ENCODE peak calls at places on chromosomes 16 and 17, in eight cellular contexts. One of them, this sample, is unnamed.

GRCh38 chr16:2058901-2059300 is 11.1 kb downstream of the TSC2 start:
- DNase-seq in lower lobe of right lung: no peak
- DNase-seq in left lung: no peak
- DNase-seq in AG04450: no peak
- DNase-seq in brain microvascular endothelial cell: no peak
- DNase-seq in HL-60: no peak
- DNase-seq in uterus: no peak
- DNase-seq in esophagus squamous epithelium: no peak
- DNase-seq in this sample: no peak

GRCh38 chr17:10420811-10421210 is 939 bp downstream of the MYH8 start:
- DNase-seq in AG04450: no peak
- DNase-seq in brain microvascular endothelial cell: no peak
- DNase-seq in uterus: no peak
- DNase-seq in HL-60: no peak
- DNase-seq in lower lobe of right lung: no peak
- DNase-seq in left lung: no peak
- DNase-seq in esophagus squamous epithelium: no peak
- DNase-seq in this sample: no peak

GRCh38 chr17:65850486-65850885 is 289.0 kb upstream of the AXIN2 start:
- DNase-seq in lower lobe of right lung: no peak
- DNase-seq in uterus: no peak
- DNase-seq in left lung: no peak
- DNase-seq in AG04450: no peak
- DNase-seq in esophagus squamous epithelium: no peak
- DNase-seq in brain microvascular endothelial cell: peak
- DNase-seq in HL-60: no peak
- DNase-seq in this sample: no peak

GRCh38 chr16:85670840-85671239 is 17.9 kb downstream of the GINS2 start:
- DNase-seq in HL-60: no peak
- DNase-seq in uterus: no peak
- DNase-seq in AG04450: no peak
- DNase-seq in brain microvascular endothelial cell: no peak
- DNase-seq in lower lobe of right lung: peak
- DNase-seq in left lung: no peak
- DNase-seq in esophagus squamous epithelium: no peak
- DNase-seq in this sample: no peak

GRCh38 chr16:64250866-64251265 is 871.0 kb downstream of the CDH11 start:
- DNase-seq in uterus: no peak
- DNase-seq in brain microvascular endothelial cell: peak
- DNase-seq in AG04450: no peak
- DNase-seq in lower lobe of right lung: no peak
- DNase-seq in HL-60: no peak
- DNase-seq in esophagus squamous epithelium: no peak
- DNase-seq in left lung: no peak
- DNase-seq in this sample: no peak

GRCh38 chr17:5769936-5770335 is 185.6 kb upstream of the NLRP1 start:
- DNase-seq in lower lobe of right lung: no peak
- DNase-seq in AG04450: no peak
- DNase-seq in brain microvascular endothelial cell: no peak
- DNase-seq in left lung: no peak
- DNase-seq in HL-60: no peak
- DNase-seq in esophagus squamous epithelium: no peak
- DNase-seq in uterus: no peak
- DNase-seq in this sample: no peak

GRCh38 chr17:29007456-29008455 is 1.9 kb upstream of the SEZ6 start:
- DNase-seq in lower lobe of right lung: no peak
- DNase-seq in HL-60: no peak
- DNase-seq in AG04450: no peak
- DNase-seq in brain microvascular endothelial cell: no peak
- DNase-seq in esophagus squamous epithelium: no peak
- DNase-seq in left lung: no peak
- DNase-seq in uterus: no peak
- DNase-seq in this sample: no peak

GRCh38 chr17:193841-194806 is 12.7 kb upstream of the DOC2B start:
- DNase-seq in left lung: no peak
- DNase-seq in lower lobe of right lung: peak
- DNase-seq in AG04450: no peak
- DNase-seq in HL-60: no peak
- DNase-seq in brain microvascular endothelial cell: no peak
- DNase-seq in uterus: no peak
- DNase-seq in esophagus squamous epithelium: no peak
- DNase-seq in this sample: no peak

GRCh38 chr17:59851431-59852375 is 41.0 kb downstream of the TUBD1 start:
- DNase-seq in HL-60: no peak
- DNase-seq in esophagus squamous epithelium: no peak
- DNase-seq in lower lobe of right lung: no peak
- DNase-seq in AG04450: peak
- DNase-seq in left lung: no peak
- DNase-seq in uterus: peak
- DNase-seq in brain microvascular endothelial cell: peak
- DNase-seq in this sample: no peak

GRCh38 chr16:67151431-67152097 is 766 bp upstream of the B3GNT9 start:
- DNase-seq in AG04450: no peak
- DNase-seq in HL-60: no peak
- DNase-seq in esophagus squamous epithelium: no peak
- DNase-seq in brain microvascular endothelial cell: no peak
- DNase-seq in lower lobe of right lung: no peak
- DNase-seq in left lung: no peak
- DNase-seq in uterus: no peak
- DNase-seq in this sample: no peak

GRCh38 chr16:87637357-87637756 is 35.0 kb downstream of the JPH3 start:
- DNase-seq in AG04450: no peak
- DNase-seq in uterus: no peak
- DNase-seq in esophagus squamous epithelium: no peak
- DNase-seq in brain microvascular endothelial cell: no peak
- DNase-seq in lower lobe of right lung: no peak
- DNase-seq in left lung: peak
- DNase-seq in HL-60: no peak
- DNase-seq in this sample: no peak

GRCh38 chr17:56930739-56931337 is 17.0 kb upstream of the TRIM25 start:
- DNase-seq in left lung: no peak
- DNase-seq in AG04450: no peak
- DNase-seq in brain microvascular endothelial cell: no peak
- DNase-seq in uterus: no peak
- DNase-seq in HL-60: no peak
- DNase-seq in lower lobe of right lung: no peak
- DNase-seq in esophagus squamous epithelium: no peak
- DNase-seq in this sample: no peak

GRCh38 chr17:7867881-7868329 is 10.1 kb downstream of the CYB5D1 start:
- DNase-seq in left lung: no peak
- DNase-seq in HL-60: no peak
- DNase-seq in esophagus squamous epithelium: no peak
- DNase-seq in AG04450: no peak
- DNase-seq in uterus: no peak
- DNase-seq in lower lobe of right lung: no peak
- DNase-seq in brain microvascular endothelial cell: no peak
- DNase-seq in this sample: no peak

GRCh38 chr16:13936596-13937081 is 16.7 kb downstream of the ERCC4 start:
- DNase-seq in brain microvascular endothelial cell: peak
- DNase-seq in left lung: no peak
- DNase-seq in esophagus squamous epithelium: no peak
- DNase-seq in lower lobe of right lung: no peak
- DNase-seq in AG04450: no peak
- DNase-seq in uterus: peak
- DNase-seq in HL-60: peak
- DNase-seq in this sample: no peak

GRCh38 chr16:17251496-17251895 is 219.3 kb downstream of the XYLT1 start:
- DNase-seq in esophagus squamous epithelium: no peak
- DNase-seq in left lung: no peak
- DNase-seq in brain microvascular endothelial cell: no peak
- DNase-seq in lower lobe of right lung: no peak
- DNase-seq in AG04450: no peak
- DNase-seq in HL-60: no peak
- DNase-seq in uterus: no peak
- DNase-seq in this sample: no peak

GRCh38 chr17:44359458-44360143 is 4.1 kb downstream of the FAM171A2 start:
- DNase-seq in lower lobe of right lung: no peak
- DNase-seq in esophagus squamous epithelium: no peak
- DNase-seq in left lung: no peak
- DNase-seq in uterus: no peak
- DNase-seq in brain microvascular endothelial cell: no peak
- DNase-seq in HL-60: no peak
- DNase-seq in AG04450: no peak
- DNase-seq in this sample: no peak

GRCh38 chr17:76561799-76562268 is 22.0 kb downstream of the PRCD start:
- DNase-seq in uterus: no peak
- DNase-seq in lower lobe of right lung: no peak
- DNase-seq in AG04450: no peak
- DNase-seq in HL-60: no peak
- DNase-seq in brain microvascular endothelial cell: no peak
- DNase-seq in esophagus squamous epithelium: no peak
- DNase-seq in left lung: no peak
- DNase-seq in this sample: no peak

GRCh38 chr17:76560877-76561221 is 21.0 kb downstream of the PRCD start:
- DNase-seq in AG04450: no peak
- DNase-seq in lower lobe of right lung: no peak
- DNase-seq in left lung: no peak
- DNase-seq in brain microvascular endothelial cell: no peak
- DNase-seq in esophagus squamous epithelium: no peak
- DNase-seq in HL-60: no peak
- DNase-seq in uterus: no peak
- DNase-seq in this sample: no peak

GRCh38 chr17:76561332-76561731 is 21.5 kb downstream of the PRCD start:
- DNase-seq in brain microvascular endothelial cell: no peak
- DNase-seq in lower lobe of right lung: no peak
- DNase-seq in AG04450: no peak
- DNase-seq in HL-60: no peak
- DNase-seq in esophagus squamous epithelium: no peak
- DNase-seq in uterus: no peak
- DNase-seq in left lung: no peak
- DNase-seq in this sample: no peak

GRCh38 chr17:76558210-76559095 is 18.6 kb downstream of the PRCD start:
- DNase-seq in uterus: no peak
- DNase-seq in lower lobe of right lung: no peak
- DNase-seq in HL-60: no peak
- DNase-seq in brain microvascular endothelial cell: no peak
- DNase-seq in left lung: no peak
- DNase-seq in esophagus squamous epithelium: no peak
- DNase-seq in AG04450: no peak
- DNase-seq in this sample: no peak

DNA sequence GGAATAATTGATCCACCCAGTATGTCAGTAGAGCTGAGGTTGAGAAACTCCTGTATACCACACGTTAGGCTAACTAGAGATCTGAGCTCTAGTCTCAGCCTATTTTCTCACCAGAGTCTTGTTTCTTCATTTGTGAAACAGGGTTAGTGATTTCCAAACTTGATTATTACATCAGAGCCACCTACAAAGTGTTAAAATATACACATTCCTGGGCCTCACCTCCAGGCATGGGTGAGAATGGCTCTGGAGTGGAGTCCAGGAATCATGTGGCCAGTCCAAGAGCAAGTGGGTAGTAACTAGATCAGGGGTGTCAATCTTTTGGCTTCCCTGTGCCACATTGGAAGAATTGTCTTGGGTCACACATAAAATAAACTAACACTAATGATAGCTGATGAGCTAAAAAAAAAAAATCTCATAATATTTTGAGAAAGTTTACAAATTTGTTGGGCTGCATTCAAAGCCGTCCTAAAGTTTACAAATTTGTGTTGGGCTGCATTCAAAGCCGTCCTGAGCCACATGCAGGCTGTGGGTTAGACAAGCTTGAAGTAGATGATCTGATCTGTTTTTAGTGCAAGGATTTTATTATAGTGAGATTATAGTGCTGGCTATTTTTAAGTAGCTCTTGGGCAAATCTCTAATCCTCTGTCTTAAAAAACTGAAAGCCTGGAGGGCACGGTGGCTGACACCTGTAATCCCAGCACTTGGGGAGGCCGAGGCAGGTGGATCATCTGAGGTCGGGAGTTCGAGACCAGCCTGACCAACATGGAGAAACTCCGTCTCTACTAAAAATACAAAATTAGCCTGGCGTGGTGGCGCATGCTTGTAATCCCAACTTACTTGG is 20.4 kb downstream of the PRCD start:
- DNase-seq in lower lobe of right lung: no peak
- DNase-seq in brain microvascular endothelial cell: no peak
- DNase-seq in HL-60: no peak
- DNase-seq in esophagus squamous epithelium: no peak
- DNase-seq in AG04450: no peak
- DNase-seq in uterus: no peak
- DNase-seq in left lung: no peak
- DNase-seq in this sample: no peak
- H3K4me3 ChIP-seq in lower lobe of right lung: peak
- H3K4me3 ChIP-seq in brain microvascular endothelial cell: peak
- H3K4me3 ChIP-seq in HL-60: peak
- H3K4me3 ChIP-seq in esophagus squamous epithelium: no peak
- H3K4me3 ChIP-seq in AG04450: peak
- H3K4me3 ChIP-seq in uterus: no peak
- H3K4me3 ChIP-seq in left lung: peak
- H3K4me3 ChIP-seq in this sample: peak

GRCh38 chr17:81640011-81640410 is 3.0 kb downstream of the TSPAN10 start:
- DNase-seq in esophagus squamous epithelium: no peak
- DNase-seq in HL-60: no peak
- DNase-seq in uterus: no peak
- DNase-seq in AG04450: no peak
- DNase-seq in left lung: peak
- DNase-seq in lower lobe of right lung: no peak
- DNase-seq in brain microvascular endothelial cell: no peak
- DNase-seq in this sample: no peak
- TF ChIP-seq CTCF in esophagus squamous epithelium: no peak
- TF ChIP-seq CTCF in HL-60: no peak
- TF ChIP-seq CTCF in uterus: no peak
- TF ChIP-seq CTCF in AG04450: no peak
- TF ChIP-seq CTCF in left lung: no peak
- TF ChIP-seq CTCF in lower lobe of right lung: no peak
- TF ChIP-seq CTCF in brain microvascular endothelial cell: no peak
- TF ChIP-seq CTCF in this sample: no peak

GRCh38 chr17:82092628-82092994 is 5.4 kb downstream of the FASN start:
- DNase-seq in left lung: peak
- DNase-seq in uterus: no peak
- DNase-seq in HL-60: no peak
- DNase-seq in esophagus squamous epithelium: no peak
- DNase-seq in brain microvascular endothelial cell: no peak
- DNase-seq in lower lobe of right lung: no peak
- DNase-seq in AG04450: no peak
- DNase-seq in this sample: no peak
- H3K4me3 ChIP-seq in left lung: no peak
- H3K4me3 ChIP-seq in uterus: no peak
- H3K4me3 ChIP-seq in HL-60: no peak
- H3K4me3 ChIP-seq in esophagus squamous epithelium: no peak
- H3K4me3 ChIP-seq in brain microvascular endothelial cell: no peak
- H3K4me3 ChIP-seq in lower lobe of right lung: no peak
- H3K4me3 ChIP-seq in AG04450: no peak
- H3K4me3 ChIP-seq in this sample: no peak

DNA sequence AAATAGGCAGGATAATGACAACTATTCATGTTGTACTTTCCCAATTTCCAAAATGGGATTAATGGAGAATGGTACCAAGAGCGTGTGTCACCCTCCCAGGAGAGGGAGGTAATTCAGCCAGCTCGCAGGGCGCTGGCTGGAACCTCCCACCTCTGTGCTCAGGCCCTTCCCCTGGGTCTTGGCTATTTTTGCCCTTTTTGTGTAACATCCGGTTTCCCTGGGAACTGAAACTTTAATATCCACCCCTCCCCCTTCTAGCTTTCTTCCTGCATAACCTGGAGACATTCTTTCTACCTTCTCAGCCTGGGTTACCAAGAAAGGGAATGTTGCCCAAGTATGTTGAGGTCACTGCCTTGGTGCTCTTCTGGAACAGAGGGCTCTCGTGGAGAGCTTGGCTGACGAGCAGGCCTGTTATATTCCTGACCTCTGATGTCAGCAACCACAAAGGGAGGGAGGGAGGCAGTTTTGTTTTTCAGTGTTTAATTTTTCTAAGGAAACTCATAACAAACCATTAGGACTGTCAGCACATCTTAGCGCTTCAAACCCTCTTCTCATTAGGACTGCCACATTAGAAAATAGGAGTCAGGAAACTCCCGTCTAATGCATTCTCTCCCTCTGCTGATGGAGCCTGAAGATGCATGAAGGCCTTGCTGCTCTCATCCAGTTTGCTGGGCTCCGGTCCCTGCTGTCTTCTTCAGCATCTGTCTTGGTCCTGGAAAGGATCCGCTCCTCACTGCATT is 25.6 kb downstream of the ITGB3 start:
- DNase-seq in esophagus squamous epithelium: no peak
- DNase-seq in brain microvascular endothelial cell: peak
- DNase-seq in left lung: no peak
- DNase-seq in lower lobe of right lung: peak
- DNase-seq in AG04450: peak
- DNase-seq in uterus: peak
- DNase-seq in HL-60: peak
- DNase-seq in this sample: peak
- TF ChIP-seq CTCF in esophagus squamous epithelium: no peak
- TF ChIP-seq CTCF in brain microvascular endothelial cell: peak
- TF ChIP-seq CTCF in left lung: no peak
- TF ChIP-seq CTCF in lower lobe of right lung: no peak
- TF ChIP-seq CTCF in AG04450: peak
- TF ChIP-seq CTCF in uterus: peak
- TF ChIP-seq CTCF in HL-60: no peak
- TF ChIP-seq CTCF in this sample: no peak